ENCODE peak calls at places on chromosomes 3 and 15, in five cellular contexts. J is KBM-7, S is fibroblast of villous mesenchyme, Q is AG08395, Y is neuronal stem cell. Z is an unnamed sample.
A peak's percentile ranks its signal among the peaks of the same experiment; 100 is the strongest.

GRCh38 chr3:170507063-170507462 is 78.8 kb downstream of the SLC7A14 start:
- DNase-seq in J (peak; percentile 7), S (no peak), Q (no peak), Y (no peak), Z (no peak)

GRCh38 chr3:13654330-13655073 is 105.6 kb downstream of the FBLN2 start:
- DNase-seq in J (no peak), S (no peak), Q (no peak), Y (no peak), Z (no peak)

GRCh38 chr3:46892285-46893145 is 15.0 kb downstream of the PTH1R start:
- DNase-seq in J (no peak), S (peak; percentile 58), Q (peak; percentile 85), Y (peak; percentile 69), Z (peak; percentile 60)

GRCh38 chr3:183698318-183698731 is 728 bp downstream of the YEATS2 start:
- DNase-seq in J (no peak), S (peak; percentile 48), Q (peak; percentile 63), Y (peak; percentile 46), Z (peak; percentile 51)

GRCh38 chr15:62900071-62900812 is 142.3 kb upstream of the TPM1 start:
- DNase-seq in J (no peak), S (no peak), Q (no peak), Y (no peak), Z (peak; percentile 67)

GRCh38 chr3:126998320-126998719 is 15.4 kb downstream of the PLXNA1 start:
- DNase-seq in J (no peak), S (no peak), Q (no peak), Y (no peak), Z (no peak)

GRCh38 chr3:187746479-187747335 is 1.4 kb upstream of the BCL6 start:
- DNase-seq in J (peak; percentile 55), S (peak; percentile 59), Q (peak; percentile 25), Y (no peak), Z (peak; percentile 61)

GRCh38 chr3:45406812-45407211 is 18.4 kb downstream of the LARS2 start:
- DNase-seq in J (no peak), S (no peak), Q (no peak), Y (no peak), Z (no peak)

GRCh38 chr15:94576889-94577533 is 345.6 kb downstream of the MCTP2 start:
- DNase-seq in J (peak; percentile 70), S (peak; percentile 6), Q (no peak), Y (peak; percentile 12), Z (peak; percentile 1)

GRCh38 chr3:41120461-41120860 is 78.8 kb upstream of the CTNNB1 start:
- DNase-seq in J (no peak), S (no peak), Q (no peak), Y (no peak), Z (no peak)

GRCh38 chr3:126679318-126679751 is 24.4 kb upstream of the TXNRD3 start:
- DNase-seq in J (peak; percentile 83), S (peak; percentile 69), Q (peak; percentile 77), Y (peak; percentile 91), Z (peak; percentile 44)

GRCh38 chr3:189395825-189396224 is 224.1 kb downstream of the TPRG1 start:
- DNase-seq in J (no peak), S (no peak), Q (no peak), Y (no peak), Z (no peak)

GRCh38 chr3:105614288-105615030 is 247.8 kb downstream of the ALCAM start:
- DNase-seq in J (peak; percentile 30), S (peak; percentile 11), Q (peak; percentile 8), Y (no peak), Z (peak; percentile 63)

GRCh38 chr3:196528639-196529233 is 13.6 kb upstream of the SMCO1 start:
- DNase-seq in J (peak; percentile 92), S (peak; percentile 65), Q (peak; percentile 62), Y (peak; percentile 67), Z (peak; percentile 49)

GRCh38 chr3:183490653-183491052 is 62.2 kb upstream of the MCF2L2 start:
- DNase-seq in J (peak; percentile 82), S (no peak), Q (no peak), Y (no peak), Z (peak; percentile 40)

GRCh38 chr15:85865070-85865684 is 70.5 kb upstream of the KLHL25 start:
- DNase-seq in J (peak; percentile 61), S (peak; percentile 51), Q (peak; percentile 69), Y (peak; percentile 72), Z (peak; percentile 30)

GRCh38 chr3:46662771-46663551 is 30.5 kb downstream of the ALS2CL start:
- DNase-seq in J (no peak), S (peak; percentile 53), Q (peak; percentile 74), Y (no peak), Z (peak; percentile 26)

GRCh38 chr3:122350814-122351418 is 25.9 kb downstream of the CSTA start:
- DNase-seq in J (no peak), S (peak; percentile 12), Q (no peak), Y (no peak), Z (peak; percentile 65)

GRCh38 chr15:68277131-68277604 is 377 bp upstream of the FEM1B start:
- DNase-seq in J (no peak), S (peak; percentile 56), Q (peak; percentile 35), Y (peak; percentile 70), Z (peak; percentile 56)

GRCh38 chr3:126205717-126206655 is 25.6 kb upstream of the ALDH1L1 start:
- DNase-seq in J (no peak), S (no peak), Q (no peak), Y (no peak), Z (no peak)

GRCh38 chr3:98809561-98809960 is 46.4 kb downstream of the ST3GAL6 start:
- DNase-seq in J (peak; percentile 14), S (peak; percentile 12), Q (no peak), Y (no peak), Z (peak; percentile 17)

Z was measured in amniotic epithelial cell.